ENCODE peak calls at places on chromosome 7, in six cellular contexts. B is breast epithelium, Q is iris pigment epithelial cell, W is fibroblast of lung, A is HTR-8/SVneo, G is mesothelial cell of epicardium. O is an unnamed sample.

GRCh38 chr7:41003031-41003925 is 699.6 kb downstream of the INHBA start:
- DNase-seq in B (no peak), Q (peak), W (peak), A (no peak), G (no peak), O (no peak)

GRCh38 chr7:132307465-132307864 is 268.8 kb downstream of the PLXNA4 start:
- DNase-seq in B (no peak), Q (no peak), W (no peak), A (no peak), G (no peak), O (no peak)

GRCh38 chr7:75861636-75862035 is 17.2 kb upstream of the RHBDD2 start:
- DNase-seq in B (no peak), Q (peak), W (peak), A (no peak), G (no peak), O (no peak)

GRCh38 chr7:3722396-3722846 is 421.4 kb downstream of the SDK1 start:
- DNase-seq in B (no peak), Q (peak), W (peak), A (no peak), G (no peak), O (no peak)

GRCh38 chr7:103915958-103916357 is 73.5 kb downstream of the RELN start:
- DNase-seq in B (no peak), Q (peak), W (peak), A (no peak), G (no peak), O (no peak)

GRCh38 chr7:66224171-66224773 is 19.1 kb downstream of the TPST1 start:
- DNase-seq in B (no peak), Q (no peak), W (no peak), A (no peak), G (no peak), O (no peak)

GRCh38 chr7:27605689-27606269 is 56.9 kb downstream of the HIBADH start:
- DNase-seq in B (no peak), Q (peak), W (peak), A (peak), G (no peak), O (no peak)

GRCh38 chr7:158495780-158496179 is 91.8 kb downstream of the PTPRN2 start:
- DNase-seq in B (no peak), Q (no peak), W (no peak), A (peak), G (no peak), O (no peak)

GRCh38 chr7:84506151-84506550 is 311.6 kb upstream of the SEMA3A start:
- DNase-seq in B (no peak), Q (peak), W (peak), A (no peak), G (no peak), O (no peak)

GRCh38 chr7:2129376-2130375 is 103.1 kb downstream of the MAD1L1 start:
- DNase-seq in B (no peak), Q (no peak), W (no peak), A (no peak), G (no peak), O (no peak)